ENCODE peak calls at places on chromosomes 4 and X, in eight cellular contexts. One of them, this sample, is unnamed.

GRCh38 chrX:134173541-134174272 is 63.3 kb upstream of the CCDC160 start:
- DNase-seq in left ventricle myocardium inferior: no peak
- DNase-seq in heart left ventricle: no peak
- DNase-seq in astrocyte of the spinal cord: no peak
- DNase-seq in NB4: no peak
- DNase-seq in AG09309: no peak
- DNase-seq in IMR-90: no peak
- DNase-seq in prostate gland: no peak
- DNase-seq in this sample: no peak

GRCh38 chr4:146330392-146330791 is 116.1 kb downstream of the REELD1 start:
- DNase-seq in left ventricle myocardium inferior: no peak
- DNase-seq in heart left ventricle: no peak
- DNase-seq in astrocyte of the spinal cord: no peak
- DNase-seq in NB4: peak
- DNase-seq in AG09309: no peak
- DNase-seq in IMR-90: peak
- DNase-seq in prostate gland: no peak
- DNase-seq in this sample: peak

GRCh38 chr4:151302432-151302831 is 23.0 kb downstream of the SH3D19 start:
- DNase-seq in left ventricle myocardium inferior: no peak
- DNase-seq in heart left ventricle: no peak
- DNase-seq in astrocyte of the spinal cord: peak
- DNase-seq in NB4: no peak
- DNase-seq in AG09309: no peak
- DNase-seq in IMR-90: peak
- DNase-seq in prostate gland: no peak
- DNase-seq in this sample: peak

GRCh38 chrX:46913710-46914109 is 1.5 kb downstream of the JADE3 start:
- DNase-seq in left ventricle myocardium inferior: no peak
- DNase-seq in heart left ventricle: peak
- DNase-seq in astrocyte of the spinal cord: peak
- DNase-seq in NB4: peak
- DNase-seq in AG09309: no peak
- DNase-seq in IMR-90: peak
- DNase-seq in prostate gland: peak
- DNase-seq in this sample: peak

GRCh38 chrX:42290608-42291007 is 367.3 kb upstream of the CASK start:
- DNase-seq in left ventricle myocardium inferior: no peak
- DNase-seq in heart left ventricle: no peak
- DNase-seq in astrocyte of the spinal cord: peak
- DNase-seq in NB4: peak
- DNase-seq in AG09309: no peak
- DNase-seq in IMR-90: peak
- DNase-seq in prostate gland: no peak
- DNase-seq in this sample: peak

GRCh38 chr4:17597517-17597916 is 16.9 kb upstream of the MED28 start:
- DNase-seq in left ventricle myocardium inferior: no peak
- DNase-seq in heart left ventricle: no peak
- DNase-seq in astrocyte of the spinal cord: no peak
- DNase-seq in NB4: peak
- DNase-seq in AG09309: no peak
- DNase-seq in IMR-90: peak
- DNase-seq in prostate gland: no peak
- DNase-seq in this sample: peak

GRCh38 chrX:9316096-9316495 is 148.8 kb upstream of the TBL1X start:
- DNase-seq in left ventricle myocardium inferior: no peak
- DNase-seq in heart left ventricle: no peak
- DNase-seq in astrocyte of the spinal cord: no peak
- DNase-seq in NB4: peak
- DNase-seq in AG09309: no peak
- DNase-seq in IMR-90: no peak
- DNase-seq in prostate gland: no peak
- DNase-seq in this sample: no peak

GRCh38 chr4:83781434-83781833 is 245.5 kb downstream of the GPAT3 start:
- DNase-seq in left ventricle myocardium inferior: no peak
- DNase-seq in heart left ventricle: no peak
- DNase-seq in astrocyte of the spinal cord: no peak
- DNase-seq in NB4: no peak
- DNase-seq in AG09309: no peak
- DNase-seq in IMR-90: no peak
- DNase-seq in prostate gland: no peak
- DNase-seq in this sample: no peak

GRCh38 chr4:55251352-55251751 is 94.7 kb upstream of the SRD5A3 start:
- DNase-seq in left ventricle myocardium inferior: no peak
- DNase-seq in heart left ventricle: no peak
- DNase-seq in astrocyte of the spinal cord: no peak
- DNase-seq in NB4: no peak
- DNase-seq in AG09309: no peak
- DNase-seq in IMR-90: no peak
- DNase-seq in prostate gland: no peak
- DNase-seq in this sample: no peak

GRCh38 chr4:89640620-89641366 is 196.2 kb downstream of the SNCA start:
- DNase-seq in left ventricle myocardium inferior: peak
- DNase-seq in heart left ventricle: peak
- DNase-seq in astrocyte of the spinal cord: peak
- DNase-seq in NB4: peak
- DNase-seq in AG09309: peak
- DNase-seq in IMR-90: peak
- DNase-seq in prostate gland: no peak
- DNase-seq in this sample: peak

GRCh38 chrX:101415180-101416130 is 7.4 kb downstream of the HNRNPH2 start:
- DNase-seq in left ventricle myocardium inferior: no peak
- DNase-seq in heart left ventricle: peak
- DNase-seq in astrocyte of the spinal cord: peak
- DNase-seq in NB4: peak
- DNase-seq in AG09309: peak
- DNase-seq in IMR-90: peak
- DNase-seq in prostate gland: peak
- DNase-seq in this sample: peak

GRCh38 chrX:45077748-45078424 is 122.8 kb downstream of the DIPK2B start:
- DNase-seq in left ventricle myocardium inferior: no peak
- DNase-seq in heart left ventricle: no peak
- DNase-seq in astrocyte of the spinal cord: peak
- DNase-seq in NB4: no peak
- DNase-seq in AG09309: no peak
- DNase-seq in IMR-90: no peak
- DNase-seq in prostate gland: no peak
- DNase-seq in this sample: no peak

GRCh38 chr4:76307670-76308014 is 1.1 kb downstream of the STBD1 start:
- DNase-seq in left ventricle myocardium inferior: peak
- DNase-seq in heart left ventricle: peak
- DNase-seq in astrocyte of the spinal cord: no peak
- DNase-seq in NB4: no peak
- DNase-seq in AG09309: no peak
- DNase-seq in IMR-90: no peak
- DNase-seq in prostate gland: no peak
- DNase-seq in this sample: no peak

GRCh38 chr4:149781150-149781549 is 34.5 kb downstream of the IQCM start:
- DNase-seq in left ventricle myocardium inferior: no peak
- DNase-seq in heart left ventricle: no peak
- DNase-seq in astrocyte of the spinal cord: peak
- DNase-seq in NB4: peak
- DNase-seq in AG09309: peak
- DNase-seq in IMR-90: peak
- DNase-seq in prostate gland: no peak
- DNase-seq in this sample: peak

GRCh38 chr4:73979407-73979806 is 2.4 kb downstream of the PF4 start:
- DNase-seq in left ventricle myocardium inferior: no peak
- DNase-seq in heart left ventricle: no peak
- DNase-seq in astrocyte of the spinal cord: no peak
- DNase-seq in NB4: no peak
- DNase-seq in AG09309: no peak
- DNase-seq in IMR-90: no peak
- DNase-seq in prostate gland: no peak
- DNase-seq in this sample: no peak

GRCh38 chr4:138919094-138919936 is 96.3 kb upstream of the NOCT start:
- DNase-seq in left ventricle myocardium inferior: peak
- DNase-seq in heart left ventricle: peak
- DNase-seq in astrocyte of the spinal cord: peak
- DNase-seq in NB4: peak
- DNase-seq in AG09309: peak
- DNase-seq in IMR-90: peak
- DNase-seq in prostate gland: peak
- DNase-seq in this sample: peak

GRCh38 chr4:26076000-26076587 is 162.1 kb downstream of the SMIM20 start:
- DNase-seq in left ventricle myocardium inferior: no peak
- DNase-seq in heart left ventricle: no peak
- DNase-seq in astrocyte of the spinal cord: peak
- DNase-seq in NB4: peak
- DNase-seq in AG09309: no peak
- DNase-seq in IMR-90: peak
- DNase-seq in prostate gland: no peak
- DNase-seq in this sample: peak

GRCh38 chrX:131650637-131651410 is 107.0 kb downstream of the OR13H1 start:
- DNase-seq in left ventricle myocardium inferior: no peak
- DNase-seq in heart left ventricle: no peak
- DNase-seq in astrocyte of the spinal cord: peak
- DNase-seq in NB4: no peak
- DNase-seq in AG09309: no peak
- DNase-seq in IMR-90: no peak
- DNase-seq in prostate gland: no peak
- DNase-seq in this sample: peak

GRCh38 chr4:75248770-75249467 is 265.3 kb downstream of the RCHY1 start:
- DNase-seq in left ventricle myocardium inferior: no peak
- DNase-seq in heart left ventricle: no peak
- DNase-seq in astrocyte of the spinal cord: no peak
- DNase-seq in NB4: no peak
- DNase-seq in AG09309: no peak
- DNase-seq in IMR-90: no peak
- DNase-seq in prostate gland: no peak
- DNase-seq in this sample: no peak

GRCh38 chr4:176925962-176926361 is 133.2 kb upstream of the VEGFC start:
- DNase-seq in left ventricle myocardium inferior: no peak
- DNase-seq in heart left ventricle: no peak
- DNase-seq in astrocyte of the spinal cord: no peak
- DNase-seq in NB4: no peak
- DNase-seq in AG09309: no peak
- DNase-seq in IMR-90: no peak
- DNase-seq in prostate gland: no peak
- DNase-seq in this sample: no peak

GRCh38 chr4:1008840-1009646 is 2.4 kb upstream of the FGFRL1 start:
- DNase-seq in left ventricle myocardium inferior: peak
- DNase-seq in heart left ventricle: peak
- DNase-seq in astrocyte of the spinal cord: no peak
- DNase-seq in NB4: peak
- DNase-seq in AG09309: no peak
- DNase-seq in IMR-90: no peak
- DNase-seq in prostate gland: no peak
- DNase-seq in this sample: no peak

GRCh38 chr4:88672987-88673386 is 24.6 kb downstream of the NAP1L5 start:
- DNase-seq in left ventricle myocardium inferior: no peak
- DNase-seq in heart left ventricle: no peak
- DNase-seq in astrocyte of the spinal cord: peak
- DNase-seq in NB4: peak
- DNase-seq in AG09309: no peak
- DNase-seq in IMR-90: peak
- DNase-seq in prostate gland: no peak
- DNase-seq in this sample: peak

DNA sequence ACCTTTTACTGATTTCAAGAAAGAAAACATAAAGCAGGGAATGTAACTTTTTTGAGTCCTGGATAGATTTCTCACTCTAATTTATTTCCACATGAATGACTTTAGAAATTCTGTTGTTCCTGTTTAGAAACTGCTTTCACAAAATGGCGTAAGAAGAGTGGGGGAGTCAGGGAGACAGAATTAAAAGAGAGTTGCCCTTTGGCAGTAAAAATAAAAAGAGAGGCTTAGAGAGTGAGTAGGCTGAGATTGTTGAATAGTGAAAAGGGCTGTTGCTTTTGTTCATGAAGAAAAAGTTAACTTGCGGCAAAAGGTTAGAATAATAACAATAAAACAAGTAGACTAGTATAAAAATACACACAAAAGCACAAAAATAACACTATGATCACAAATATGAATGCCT is 166.1 kb downstream of the TBCK start:
- DNase-seq in left ventricle myocardium inferior: no peak
- DNase-seq in heart left ventricle: no peak
- DNase-seq in astrocyte of the spinal cord: no peak
- DNase-seq in NB4: no peak
- DNase-seq in AG09309: no peak
- DNase-seq in IMR-90: no peak
- DNase-seq in prostate gland: no peak
- DNase-seq in this sample: no peak
- TF ChIP-seq CTCF in left ventricle myocardium inferior: no peak
- TF ChIP-seq CTCF in heart left ventricle: no peak
- TF ChIP-seq CTCF in astrocyte of the spinal cord: no peak
- TF ChIP-seq CTCF in NB4: no peak
- TF ChIP-seq CTCF in AG09309: no peak
- TF ChIP-seq CTCF in IMR-90: no peak
- TF ChIP-seq CTCF in prostate gland: no peak
- TF ChIP-seq CTCF in this sample: no peak

GRCh38 chr4:22474636-22475310 is 41.1 kb downstream of the ADGRA3 start:
- DNase-seq in left ventricle myocardium inferior: no peak
- DNase-seq in heart left ventricle: no peak
- DNase-seq in astrocyte of the spinal cord: peak
- DNase-seq in NB4: no peak
- DNase-seq in AG09309: no peak
- DNase-seq in IMR-90: peak
- DNase-seq in prostate gland: no peak
- DNase-seq in this sample: peak
- H3K4me3 ChIP-seq in left ventricle myocardium inferior: no peak
- H3K4me3 ChIP-seq in heart left ventricle: no peak
- H3K4me3 ChIP-seq in astrocyte of the spinal cord: no peak
- H3K4me3 ChIP-seq in NB4: no peak
- H3K4me3 ChIP-seq in AG09309: no peak
- H3K4me3 ChIP-seq in IMR-90: no peak
- H3K4me3 ChIP-seq in prostate gland: no peak
- H3K4me3 ChIP-seq in this sample: no peak

GRCh38 chr4:128341634-128342033 is 54.0 kb upstream of the PGRMC2 start:
- DNase-seq in left ventricle myocardium inferior: no peak
- DNase-seq in heart left ventricle: no peak
- DNase-seq in astrocyte of the spinal cord: no peak
- DNase-seq in NB4: no peak
- DNase-seq in AG09309: no peak
- DNase-seq in IMR-90: no peak
- DNase-seq in prostate gland: no peak
- DNase-seq in this sample: no peak
- TF ChIP-seq CTCF in left ventricle myocardium inferior: peak
- TF ChIP-seq CTCF in heart left ventricle: no peak
- TF ChIP-seq CTCF in astrocyte of the spinal cord: no peak
- TF ChIP-seq CTCF in NB4: no peak
- TF ChIP-seq CTCF in AG09309: no peak
- TF ChIP-seq CTCF in IMR-90: no peak
- TF ChIP-seq CTCF in prostate gland: no peak
- TF ChIP-seq CTCF in this sample: no peak

DNA sequence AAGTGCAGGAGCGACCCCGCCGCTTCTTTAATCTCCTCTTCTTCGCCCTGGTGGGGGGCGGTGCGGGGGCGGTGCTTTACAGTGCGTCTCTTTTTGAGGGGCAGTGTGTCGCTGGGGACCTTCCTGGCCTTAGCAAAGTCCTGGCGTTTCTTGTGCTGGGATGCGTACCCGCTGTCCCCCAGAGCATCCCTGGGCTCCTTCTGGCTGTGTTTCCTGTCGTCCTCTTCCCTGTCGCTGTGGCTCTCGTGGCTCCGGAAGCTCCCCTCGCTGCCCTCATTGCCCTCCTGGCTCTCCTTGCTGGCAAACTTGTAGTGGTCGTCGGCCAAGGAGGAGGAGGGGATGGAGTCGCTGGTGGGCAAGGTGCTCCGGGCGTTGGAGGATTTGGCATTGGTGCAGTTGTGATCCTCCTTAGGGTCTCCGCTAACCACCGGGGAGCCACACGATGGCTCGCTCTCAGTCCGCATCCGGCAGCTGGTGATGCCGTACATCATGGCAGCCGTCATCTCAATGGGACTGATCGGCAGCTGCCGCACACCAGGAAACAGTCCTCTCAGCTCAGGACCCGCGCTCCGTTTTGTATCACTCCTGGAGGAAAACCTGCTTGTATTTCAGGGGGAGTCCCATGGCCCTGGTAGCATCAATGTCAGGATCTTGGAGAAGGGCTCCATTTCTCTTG is 30.4 kb upstream of the TMSB15A start:
- DNase-seq in left ventricle myocardium inferior: no peak
- DNase-seq in heart left ventricle: no peak
- DNase-seq in astrocyte of the spinal cord: no peak
- DNase-seq in NB4: no peak
- DNase-seq in AG09309: no peak
- DNase-seq in IMR-90: no peak
- DNase-seq in prostate gland: no peak
- DNase-seq in this sample: no peak
- H3K4me3 ChIP-seq in left ventricle myocardium inferior: peak
- H3K4me3 ChIP-seq in heart left ventricle: no peak
- H3K4me3 ChIP-seq in astrocyte of the spinal cord: peak
- H3K4me3 ChIP-seq in NB4: no peak
- H3K4me3 ChIP-seq in AG09309: peak
- H3K4me3 ChIP-seq in IMR-90: peak
- H3K4me3 ChIP-seq in prostate gland: no peak
- H3K4me3 ChIP-seq in this sample: peak